ENCODE peak calls at places on chromosomes 1 and 21, in eight cellular contexts. D, F, M, U, K, Z, I and A are unnamed samples.

GRCh38 chr1:31763671-31764306 is 351 bp downstream of the ADGRB2 start:
- DNase-seq in D (no peak), F (no peak), M (no peak), U (no peak), K (peak), Z (no peak), I (no peak), A (no peak)

GRCh38 chr1:192543445-192543844 is 32.1 kb upstream of the RGS1 start:
- DNase-seq in D (no peak), F (no peak), M (no peak), U (no peak), K (no peak), Z (no peak), I (no peak), A (no peak)

GRCh38 chr1:201085902-201086735 is 26.1 kb downstream of the CACNA1S start:
- DNase-seq in D (peak), F (peak), M (peak), U (peak), K (peak), Z (peak), I (peak), A (peak)

GRCh38 chr1:27314169-27314568 is 7.8 kb upstream of the TMEM222 start:
- DNase-seq in D (no peak), F (no peak), M (no peak), U (no peak), K (no peak), Z (no peak), I (no peak), A (no peak)

GRCh38 chr1:75797606-75798216 is 1.0 kb downstream of the MSH4 start:
- DNase-seq in D (no peak), F (no peak), M (no peak), U (no peak), K (no peak), Z (no peak), I (no peak), A (no peak)

GRCh38 chr1:172286629-172287076 is 133.8 kb upstream of the C1orf105 start:
- DNase-seq in D (no peak), F (no peak), M (peak), U (no peak), K (no peak), Z (no peak), I (no peak), A (peak)

GRCh38 chr1:106233511-106233910 is 823.0 kb upstream of the PRMT6 start:
- DNase-seq in D (no peak), F (no peak), M (no peak), U (no peak), K (no peak), Z (no peak), I (no peak), A (no peak)

GRCh38 chr1:221449801-221450470 is 292.0 kb downstream of the DUSP10 start:
- DNase-seq in D (no peak), F (no peak), M (no peak), U (no peak), K (no peak), Z (peak), I (no peak), A (no peak)

GRCh38 chr1:161200992-161201827 is 957 bp upstream of the NDUFS2 start:
- DNase-seq in D (peak), F (peak), M (peak), U (no peak), K (no peak), Z (no peak), I (no peak), A (peak)

GRCh38 chr1:5973771-5974170 is 18.5 kb downstream of the NPHP4 start:
- DNase-seq in D (peak), F (no peak), M (no peak), U (no peak), K (no peak), Z (no peak), I (peak), A (no peak)

GRCh38 chr1:156805766-156806511 is 10.7 kb downstream of the SH2D2A start:
- DNase-seq in D (no peak), F (no peak), M (peak), U (no peak), K (no peak), Z (no peak), I (no peak), A (peak)

GRCh38 chr1:56397811-56398231 is 181.5 kb downstream of the PLPP3 start:
- DNase-seq in D (no peak), F (no peak), M (no peak), U (no peak), K (no peak), Z (no peak), I (no peak), A (no peak)

GRCh38 chr1:117707371-117707770 is 101.5 kb downstream of the TENT5C start:
- DNase-seq in D (no peak), F (no peak), M (no peak), U (no peak), K (no peak), Z (no peak), I (no peak), A (no peak)

GRCh38 chr1:153546796-153547559 is 1.4 kb upstream of the S100A4 start:
- DNase-seq in D (no peak), F (no peak), M (no peak), U (no peak), K (no peak), Z (no peak), I (peak), A (peak)

GRCh38 chr21:25568230-25568629 is 39.1 kb downstream of the MRPL39 start:
- DNase-seq in D (no peak), F (no peak), M (no peak), U (no peak), K (no peak), Z (peak), I (no peak), A (peak)

GRCh38 chr1:34844252-34844634 is 15.3 kb downstream of the SMIM12 start:
- DNase-seq in D (peak), F (no peak), M (no peak), U (no peak), K (no peak), Z (no peak), I (peak), A (no peak)

GRCh38 chr1:200706109-200706720 is 32.5 kb upstream of the CAMSAP2 start:
- DNase-seq in D (no peak), F (no peak), M (no peak), U (no peak), K (no peak), Z (no peak), I (no peak), A (no peak)

GRCh38 chr1:221715321-221716169 is 26.3 kb downstream of the DUSP10 start:
- DNase-seq in D (no peak), F (no peak), M (no peak), U (peak), K (no peak), Z (no peak), I (peak), A (no peak)

GRCh38 chr1:206801467-206801866 is 29.2 kb upstream of the IL10 start:
- DNase-seq in D (no peak), F (peak), M (no peak), U (no peak), K (no peak), Z (no peak), I (no peak), A (no peak)

GRCh38 chr1:156491151-156491949 is 9.2 kb downstream of the MEF2D start:
- DNase-seq in D (no peak), F (no peak), M (no peak), U (no peak), K (no peak), Z (no peak), I (peak), A (no peak)

GRCh38 chr1:212973899-212974298 is 23.6 kb downstream of the VASH2 start:
- DNase-seq in D (no peak), F (no peak), M (no peak), U (no peak), K (no peak), Z (no peak), I (no peak), A (no peak)

GRCh38 chr1:224747578-224747977 is 131.5 kb downstream of the CNIH3 start:
- DNase-seq in D (no peak), F (peak), M (no peak), U (no peak), K (no peak), Z (peak), I (no peak), A (no peak)

GRCh38 chr1:94160811-94161210 is 39.9 kb upstream of the ABCA4 start:
- DNase-seq in D (no peak), F (no peak), M (no peak), U (no peak), K (no peak), Z (no peak), I (no peak), A (no peak)

GRCh38 chr1:244989813-244990212 is 125.5 kb upstream of the HNRNPU start:
- DNase-seq in D (no peak), F (no peak), M (no peak), U (no peak), K (no peak), Z (no peak), I (no peak), A (no peak)

GRCh38 chr1:81703736-81704463 is 96.8 kb upstream of the ADGRL2 start:
- DNase-seq in D (no peak), F (no peak), M (no peak), U (peak), K (no peak), Z (no peak), I (no peak), A (no peak)

GRCh38 chr21:38937286-38937790 is 131.6 kb downstream of the ETS2 start:
- DNase-seq in D (no peak), F (no peak), M (no peak), U (no peak), K (no peak), Z (no peak), I (no peak), A (no peak)

GRCh38 chr21:28233536-28234220 is 759.0 kb downstream of the LTN1 start:
- DNase-seq in D (no peak), F (no peak), M (no peak), U (no peak), K (no peak), Z (no peak), I (no peak), A (no peak)

GRCh38 chr1:108704501-108704900 is 8.2 kb upstream of the FNDC7 start:
- DNase-seq in D (no peak), F (no peak), M (no peak), U (no peak), K (no peak), Z (peak), I (no peak), A (no peak)

GRCh38 chr1:20216574-20216973 is 30.3 kb upstream of the PLA2G2C start:
- DNase-seq in D (no peak), F (peak), M (no peak), U (peak), K (no peak), Z (peak), I (no peak), A (no peak)

GRCh38 chr1:36557041-36558000 is 74.6 kb upstream of the CSF3R start:
- DNase-seq in D (no peak), F (no peak), M (no peak), U (no peak), K (no peak), Z (no peak), I (peak), A (no peak)

GRCh38 chr21:35291963-35292627 is 243.0 kb upstream of the RUNX1 start:
- DNase-seq in D (no peak), F (no peak), M (no peak), U (no peak), K (no peak), Z (no peak), I (no peak), A (no peak)

GRCh38 chr1:4109626-4109940 is 209.5 kb upstream of the C1orf174 start:
- DNase-seq in D (no peak), F (no peak), M (no peak), U (no peak), K (no peak), Z (no peak), I (no peak), A (no peak)

GRCh38 chr1:246435421-246436041 is 71.5 kb downstream of the SMYD3 start:
- DNase-seq in D (no peak), F (no peak), M (no peak), U (no peak), K (no peak), Z (no peak), I (no peak), A (no peak)

GRCh38 chr1:9628541-9629444 is 22.7 kb upstream of the PIK3CD start:
- DNase-seq in D (no peak), F (no peak), M (no peak), U (no peak), K (peak), Z (peak), I (no peak), A (no peak)